ENCODE peak calls at places on chromosome 11, in six cellular contexts. F is PC-3, K is neural progenitor cell, O is HCT116, R is GM23248, A is MM.1S. I is an unnamed sample.

GRCh38 chr11:134786636-134787035 is 374.6 kb upstream of the B3GAT1 start:
- DNase-seq in O (no peak), F (no peak), K (no peak), R (no peak), A (no peak), I (no peak)

GRCh38 chr11:67563354-67564114 is 20.1 kb upstream of the GSTP1 start:
- DNase-seq in A (no peak), K (no peak), R (peak), O (peak), F (peak), I (no peak)

GRCh38 chr11:129911298-129911697 is 15.9 kb upstream of the NFRKB start:
- DNase-seq in A (no peak), O (no peak), R (peak), F (peak), K (no peak), I (no peak)

GRCh38 chr11:9313648-9314290 is 624 bp downstream of the TMEM41B start:
- DNase-seq in F (peak), K (peak), R (peak), A (peak), O (no peak), I (peak)

GRCh38 chr11:67213251-67213650 is 53.0 kb upstream of the GRK2 start:
- DNase-seq in R (no peak), A (peak), F (no peak), O (no peak), K (no peak), I (no peak)

GRCh38 chr11:133943950-133944698 is 12.6 kb downstream of the IGSF9B start:
- DNase-seq in O (no peak), R (no peak), K (no peak), F (no peak), A (no peak), I (no peak)

GRCh38 chr11:126607374-126607773 is 251.9 kb downstream of the ST3GAL4 start:
- DNase-seq in A (peak), F (peak), R (peak), O (peak), K (peak), I (peak)

GRCh38 chr11:130771708-130772107 is 144.6 kb downstream of the SNX19 start:
- DNase-seq in A (no peak), F (no peak), R (peak), O (no peak), K (no peak), I (no peak)

GRCh38 chr11:71144010-71144409 is 108.4 kb downstream of the SHANK2 start:
- DNase-seq in K (no peak), A (no peak), F (no peak), R (no peak), O (no peak), I (no peak)

GRCh38 chr11:61270354-61271070 is 24.6 kb downstream of the VWCE start:
- DNase-seq in F (peak), A (no peak), K (no peak), R (peak), O (no peak), I (no peak)

GRCh38 chr11:70570693-70571395 is 172.5 kb downstream of the CTTN start:
- DNase-seq in K (no peak), A (no peak), O (no peak), F (no peak), R (no peak), I (no peak)

GRCh38 chr11:32891657-32892354 is 805 bp upstream of the QSER1 start:
- DNase-seq in R (peak), A (no peak), F (peak), K (no peak), O (no peak), I (peak)

GRCh38 chr11:124669193-124669592 is 4.3 kb downstream of the SIAE start:
- DNase-seq in F (peak), K (peak), O (peak), A (peak), R (peak), I (peak)
- TF ChIP-seq EZH2 in F (no peak), K (no peak), O (no peak), A (no peak), R (no peak), I (peak)

DNA sequence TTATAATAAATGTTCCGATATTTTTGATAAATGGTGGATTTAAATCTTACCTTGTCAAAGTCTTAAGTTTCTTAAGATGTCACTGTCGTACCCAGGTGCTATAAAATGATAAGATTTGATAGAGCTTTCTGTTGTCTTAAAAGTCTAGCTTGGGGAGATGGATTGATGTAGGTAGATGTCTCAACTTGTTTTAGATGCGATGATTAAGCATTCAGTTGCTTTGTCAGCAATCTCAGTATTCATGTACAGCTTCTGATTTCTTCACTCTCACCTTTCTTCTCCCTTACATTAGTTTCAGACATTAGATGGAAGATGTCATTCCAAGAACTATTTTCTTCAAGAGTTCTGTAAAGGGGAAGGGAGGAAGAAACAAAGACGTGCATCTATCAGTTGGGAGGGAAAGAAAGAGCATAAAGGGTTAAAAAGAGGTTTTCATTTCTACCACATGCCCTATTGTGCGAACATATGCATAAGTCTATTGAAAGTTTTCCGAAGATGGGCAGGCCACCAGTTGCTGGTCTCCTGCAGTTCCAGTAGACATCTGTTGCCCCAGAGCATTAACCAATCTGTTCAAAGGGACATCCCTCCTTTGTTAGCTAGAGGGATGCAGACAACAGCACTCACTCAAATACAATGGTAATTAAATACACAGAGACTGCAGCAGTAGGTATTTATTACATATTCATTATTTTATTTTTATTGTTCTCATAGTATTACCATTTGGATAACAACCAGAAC is 38.4 kb downstream of the ZC3H12C start:
- DNase-seq in R (no peak), A (no peak), K (peak), O (no peak), F (no peak), I (peak)
- TF ChIP-seq EZH2phosphoT487 in R (no peak), A (no peak), K (no peak), O (no peak), F (no peak), I (no peak)

GRCh38 chr11:118157186-118157895 is 4.7 kb upstream of the SCN4B start:
- DNase-seq in F (no peak), R (no peak), O (no peak), K (no peak), A (no peak), I (no peak)
- TF ChIP-seq EZH2 in F (no peak), R (no peak), O (no peak), K (no peak), A (no peak), I (no peak)

GRCh38 chr11:128208329-128209220 is 378.8 kb downstream of the ETS1 start:
- DNase-seq in O (peak), F (peak), K (no peak), R (peak), A (no peak), I (no peak)
- TF ChIP-seq EZH2phosphoT487 in O (no peak), F (no peak), K (no peak), R (no peak), A (no peak), I (no peak)

DNA sequence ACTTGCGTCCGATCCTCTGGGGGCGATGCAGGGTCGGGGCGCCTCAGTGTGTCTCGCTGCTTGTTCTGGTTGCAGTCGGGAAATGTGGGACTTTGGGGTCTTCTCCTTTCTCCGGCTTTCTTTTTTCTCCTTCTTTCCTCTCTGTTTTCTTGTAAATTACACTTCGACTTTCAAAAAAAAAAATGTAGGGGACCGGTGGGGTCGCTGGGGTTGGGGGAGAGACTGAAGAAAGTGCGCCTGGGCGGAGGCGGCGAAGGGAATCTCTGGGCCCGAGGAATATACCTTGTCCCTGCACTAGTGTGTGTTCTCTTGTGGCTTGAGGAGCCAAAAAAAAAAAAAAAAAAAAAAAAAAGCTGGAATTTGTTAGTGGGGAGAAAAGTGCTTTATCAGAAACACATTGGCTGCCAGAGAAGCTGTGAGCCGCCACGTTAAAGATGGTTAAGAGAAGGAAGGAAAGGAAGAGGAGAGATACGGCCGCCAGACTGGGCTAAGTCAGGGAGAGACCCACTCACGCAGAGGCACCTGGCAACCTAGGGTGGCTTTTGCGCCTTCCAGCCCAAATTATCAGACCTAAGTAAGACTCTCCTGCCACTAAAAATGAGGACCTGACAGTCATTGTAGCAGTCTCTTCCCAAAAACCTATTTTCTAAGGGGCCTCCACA is 8.4 kb upstream of the FLI1 start:
- DNase-seq in F (no peak), K (no peak), A (no peak), O (no peak), R (no peak), I (peak)
- TF ChIP-seq EZH2 in F (no peak), K (peak), A (no peak), O (no peak), R (peak), I (peak)

GRCh38 chr11:77724639-77725038 is 87.0 kb upstream of the CLNS1A start:
- DNase-seq in A (no peak), K (peak), R (no peak), F (no peak), O (no peak), I (peak)
- TF ChIP-seq EZH2phosphoT487 in A (no peak), K (no peak), R (no peak), F (no peak), O (no peak), I (no peak)

GRCh38 chr11:2421226-2421994 is 20.9 kb downstream of the TSSC4 start:
- DNase-seq in A (no peak), K (no peak), F (no peak), O (no peak), R (no peak), I (no peak)

GRCh38 chr11:2421996-2422395 is 21.4 kb downstream of the TSSC4 start:
- DNase-seq in O (no peak), A (no peak), F (no peak), R (no peak), K (no peak), I (no peak)

GRCh38 chr11:2418961-2419360 is 18.4 kb downstream of the TSSC4 start:
- DNase-seq in A (no peak), K (no peak), O (no peak), R (no peak), F (no peak), I (no peak)

GRCh38 chr11:2419638-2420501 is 19.3 kb downstream of the TSSC4 start:
- DNase-seq in F (peak), K (peak), O (peak), R (peak), A (peak), I (peak)

GRCh38 chr11:2420502-2421225 is 20.1 kb downstream of the TSSC4 start:
- DNase-seq in F (peak), R (peak), K (peak), A (peak), O (peak), I (peak)
- TF ChIP-seq EZH2 in F (no peak), R (no peak), K (no peak), A (no peak), O (no peak), I (no peak)

GRCh38 chr11:19675397-19675796 is 37.2 kb upstream of the NAV2 start:
- DNase-seq in A (no peak), F (peak), O (no peak), R (no peak), K (no peak), I (no peak)

GRCh38 chr11:19674420-19674819 is 38.2 kb upstream of the NAV2 start:
- DNase-seq in R (no peak), F (no peak), O (no peak), K (no peak), A (no peak), I (peak)

GRCh38 chr11:19672591-19673206 is 39.9 kb upstream of the NAV2 start:
- DNase-seq in K (no peak), O (no peak), F (no peak), R (no peak), A (no peak), I (no peak)

GRCh38 chr11:19674831-19675230 is 37.8 kb upstream of the NAV2 start:
- DNase-seq in R (no peak), K (no peak), A (no peak), F (no peak), O (no peak), I (no peak)

DNA sequence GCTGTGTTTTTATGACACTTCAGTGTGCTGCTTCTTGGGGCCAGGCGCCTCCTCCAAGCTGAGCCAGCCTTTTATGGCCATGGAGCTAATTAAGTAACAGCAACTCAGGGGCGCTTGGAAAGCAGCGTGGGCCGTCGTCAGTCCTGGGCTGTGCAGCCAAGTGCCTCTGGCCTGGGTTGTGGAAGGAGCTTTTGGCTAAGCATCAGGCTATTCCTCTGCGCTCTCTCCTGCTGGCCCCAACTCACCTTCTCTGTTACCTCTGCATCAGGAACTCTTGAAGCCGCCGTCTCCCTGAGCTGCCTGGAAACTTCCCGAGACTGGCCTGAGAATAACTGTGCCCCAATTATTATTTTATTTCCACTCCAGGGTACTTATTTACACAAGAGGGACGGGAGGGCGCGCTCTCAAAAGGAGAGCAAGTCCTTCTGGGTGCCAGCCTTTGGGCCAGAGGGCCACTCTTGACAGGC is 38.7 kb upstream of the NAV2 start:
- DNase-seq in K (peak), A (no peak), O (no peak), F (no peak), R (peak), I (peak)
- TF ChIP-seq EZH2phosphoT487 in K (no peak), A (no peak), O (no peak), F (no peak), R (no peak), I (no peak)

I was measured in GM23338.